ENCODE peak calls at places on chromosomes 12 and 14, in seven cellular contexts. W is NCI-H1417 treated with DMSO at 0.1 percent for 48 hours; Z is NCI-H1092; Y is amniotic stem cell; R is midbrain; J is stromal cell of bone marrow; H is activated T-helper 1 cell treated with anti-CD3 and anti-CD28 coated beads, Interleukin-2, amount 50 U/mL, for 16 hours. X is an unnamed sample.

GRCh38 chr14:22538671-22539228 is 50.3 kb downstream of the DAD1 start:
- DNase-seq in W (no peak), Z (no peak), Y (no peak), R (no peak), J (no peak), H (no peak), X (no peak)

GRCh38 chr14:81594012-81594411 is 60.4 kb upstream of the SEL1L start:
- DNase-seq in W (no peak), Z (no peak), Y (no peak), R (peak; percentile 56), J (no peak), H (no peak), X (no peak)

GRCh38 chr14:90443161-90444076 is 46.6 kb downstream of the CALM1 start:
- DNase-seq in W (no peak), Z (no peak), Y (no peak), R (no peak), J (no peak), H (no peak), X (no peak)

GRCh38 chr14:77457522-77458248 is at the start of the genes AHSA1 and VIPAS39:
- DNase-seq in W (peak; percentile 99), Z (peak; percentile 97), Y (peak; percentile 98), R (peak; percentile 99), J (peak; percentile 99), H (peak; percentile 86), X (peak; percentile 99)

GRCh38 chr12:20280515-20280914 is 87.8 kb upstream of the PDE3A start:
- DNase-seq in W (no peak), Z (no peak), Y (no peak), R (no peak), J (peak; percentile 21), H (no peak), X (no peak)

GRCh38 chr12:130457215-130457614 is 119.5 kb downstream of the PIWIL1 start:
- DNase-seq in W (no peak), Z (no peak), Y (no peak), R (no peak), J (no peak), H (no peak), X (no peak)

GRCh38 chr12:1162083-1162760 is 171.2 kb downstream of the ERC1 start:
- DNase-seq in W (peak; percentile 70), Z (no peak), Y (no peak), R (peak; percentile 33), J (no peak), H (no peak), X (no peak)

GRCh38 chr12:130164931-130165330 is 2.7 kb downstream of the FZD10 start:
- DNase-seq in W (no peak), Z (no peak), Y (no peak), R (no peak), J (no peak), H (no peak), X (no peak)

GRCh38 chr12:93650626-93651025 is 26.5 kb upstream of the CRADD start:
- DNase-seq in W (no peak), Z (no peak), Y (no peak), R (no peak), J (no peak), H (no peak), X (no peak)